ENCODE peak calls at places on chromosomes 11 and 22, in eight cellular contexts. M is nephron progenitor cell, I is HCT116, N is uterus, S is HFFc6, H is fibroblast of mammary gland, G is lower leg skin, F is PC-3. L is an unnamed sample.

GRCh38 chr22:22753526-22754267 is 109.3 kb downstream of the GGTLC2 start:
- DNase-seq in M (peak), I (peak), N (no peak), S (peak), H (peak), G (no peak), F (peak), L (no peak)

GRCh38 chr22:49345896-49346295 is 481.8 kb downstream of the BRD1 start:
- DNase-seq in M (no peak), I (no peak), N (no peak), S (no peak), H (no peak), G (no peak), F (no peak), L (no peak)

GRCh38 chr11:8230178-8230859 is 33.4 kb downstream of the LMO1 start:
- DNase-seq in M (no peak), I (no peak), N (no peak), S (no peak), H (no peak), G (no peak), F (no peak), L (no peak)

GRCh38 chr11:47109882-47110281 is 66.8 kb downstream of the ARFGAP2 start:
- DNase-seq in M (no peak), I (no peak), N (no peak), S (no peak), H (no peak), G (no peak), F (no peak), L (no peak)

GRCh38 chr11:82791779-82792178 is 58.1 kb upstream of the FAM181B start:
- DNase-seq in M (no peak), I (no peak), N (no peak), S (no peak), H (no peak), G (no peak), F (no peak), L (no peak)

GRCh38 chr11:23995891-23996290 is 501.0 kb upstream of the LUZP2 start:
- DNase-seq in M (no peak), I (no peak), N (no peak), S (no peak), H (peak), G (no peak), F (peak), L (no peak)

GRCh38 chr11:93741882-93742226 is 382 bp downstream of the C11orf54 start:
- DNase-seq in M (no peak), I (no peak), N (peak), S (peak), H (peak), G (no peak), F (peak), L (no peak)

GRCh38 chr11:76629133-76629852 is 41.3 kb downstream of the LRRC32 start:
- DNase-seq in M (no peak), I (no peak), N (peak), S (no peak), H (peak), G (peak), F (no peak), L (peak)

GRCh38 chr11:2942447-2942846 is 13.2 kb upstream of the PHLDA2 start:
- DNase-seq in M (no peak), I (no peak), N (no peak), S (no peak), H (no peak), G (no peak), F (no peak), L (no peak)

GRCh38 chr11:74057251-74058151 is 48.6 kb upstream of the UCP3 start:
- DNase-seq in M (no peak), I (peak), N (no peak), S (peak), H (peak), G (no peak), F (peak), L (no peak)

GRCh38 chr11:3841426-3842304 is 906 bp upstream of the RHOG start:
- DNase-seq in M (peak), I (peak), N (peak), S (peak), H (peak), G (peak), F (peak), L (peak)

GRCh38 chr11:88300888-88301477 is 36.6 kb downstream of the CTSC start:
- DNase-seq in M (no peak), I (no peak), N (no peak), S (no peak), H (no peak), G (no peak), F (no peak), L (no peak)

GRCh38 chr11:11038339-11039248 is 180.7 kb upstream of the ZBED5 start:
- DNase-seq in M (no peak), I (no peak), N (no peak), S (no peak), H (no peak), G (no peak), F (no peak), L (no peak)

GRCh38 chr11:119377961-119378667 is 3.4 kb downstream of the USP2 start:
- DNase-seq in M (no peak), I (no peak), N (no peak), S (no peak), H (no peak), G (no peak), F (no peak), L (no peak)

GRCh38 chr22:21926728-21927127 is 25.9 kb downstream of the PPM1F start:
- DNase-seq in M (no peak), I (no peak), N (no peak), S (no peak), H (no peak), G (no peak), F (no peak), L (no peak)

GRCh38 chr22:46028069-46028991 is 51.4 kb upstream of the WNT7B start:
- DNase-seq in M (no peak), I (no peak), N (peak), S (no peak), H (no peak), G (no peak), F (no peak), L (no peak)
- TF ChIP-seq CTCF in M (no peak), I (no peak), N (no peak), S (no peak), H (no peak), G (no peak), F (no peak), L (no peak)

GRCh38 chr11:133249065-133249464 is 283.2 kb downstream of the OPCML start:
- DNase-seq in M (no peak), I (no peak), N (no peak), S (no peak), H (no peak), G (no peak), F (no peak), L (no peak)

GRCh38 chr11:133243832-133244231 is 288.5 kb downstream of the OPCML start:
- DNase-seq in M (no peak), I (no peak), N (no peak), S (no peak), H (no peak), G (no peak), F (no peak), L (no peak)

GRCh38 chr11:133253570-133253969 is 278.7 kb downstream of the OPCML start:
- DNase-seq in M (no peak), I (no peak), N (no peak), S (no peak), H (no peak), G (no peak), F (no peak), L (no peak)

DNA sequence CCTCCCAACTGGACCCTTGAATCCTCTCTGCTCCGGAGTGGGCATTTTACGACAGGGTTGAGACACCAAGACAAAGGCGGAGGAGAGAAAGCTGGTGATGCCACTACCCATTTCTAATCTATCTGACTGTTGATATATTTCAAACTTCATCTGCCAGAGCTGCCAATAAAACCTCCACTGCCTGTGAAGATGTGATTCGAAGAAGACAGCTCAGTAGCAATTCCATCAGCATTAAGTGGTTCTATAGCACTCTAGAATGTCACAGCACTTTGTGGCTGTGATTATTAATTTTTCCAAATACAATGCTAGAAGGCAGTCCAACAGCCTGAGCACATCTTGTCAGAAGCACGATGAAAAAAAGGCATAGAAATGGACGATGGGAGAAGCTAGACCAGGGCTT is 282.8 kb downstream of the OPCML start:
- DNase-seq in M (no peak), I (no peak), N (no peak), S (no peak), H (no peak), G (no peak), F (no peak), L (no peak)
- TF ChIP-seq CTCF in M (no peak), I (no peak), N (no peak), S (no peak), H (no peak), G (no peak), F (no peak), L (no peak)

DNA sequence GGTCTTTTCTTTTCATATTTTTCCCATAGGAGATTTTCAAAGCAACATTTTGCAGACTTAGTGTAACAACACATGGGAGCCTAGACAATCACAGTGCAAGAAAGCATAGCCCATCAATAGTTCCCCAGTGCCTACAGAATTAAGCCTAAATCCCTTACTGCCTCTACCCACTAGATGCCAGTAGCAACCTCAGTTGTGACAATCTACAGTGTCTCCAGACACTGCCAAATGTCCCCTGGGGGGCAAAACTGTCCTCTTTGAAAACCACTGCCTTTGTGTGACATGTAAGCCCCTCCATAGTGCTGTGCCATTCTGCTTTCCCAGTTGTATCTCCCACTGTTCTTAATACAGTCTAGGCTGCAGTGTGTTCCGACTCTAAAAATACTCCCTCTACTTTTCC is 1329.0 kb downstream of the LRRC4C start:
- DNase-seq in M (peak), I (no peak), N (no peak), S (no peak), H (no peak), G (no peak), F (peak), L (no peak)
- TF ChIP-seq CTCF in M (peak), I (no peak), N (no peak), S (no peak), H (no peak), G (no peak), F (peak), L (no peak)

GRCh38 chr11:86372586-86372985 is 2.1 kb upstream of the CCDC81 start:
- DNase-seq in M (no peak), I (no peak), N (no peak), S (no peak), H (no peak), G (no peak), F (no peak), L (no peak)
- TF ChIP-seq CTCF in M (no peak), I (no peak), N (no peak), S (no peak), H (no peak), G (no peak), F (no peak), L (no peak)

DNA sequence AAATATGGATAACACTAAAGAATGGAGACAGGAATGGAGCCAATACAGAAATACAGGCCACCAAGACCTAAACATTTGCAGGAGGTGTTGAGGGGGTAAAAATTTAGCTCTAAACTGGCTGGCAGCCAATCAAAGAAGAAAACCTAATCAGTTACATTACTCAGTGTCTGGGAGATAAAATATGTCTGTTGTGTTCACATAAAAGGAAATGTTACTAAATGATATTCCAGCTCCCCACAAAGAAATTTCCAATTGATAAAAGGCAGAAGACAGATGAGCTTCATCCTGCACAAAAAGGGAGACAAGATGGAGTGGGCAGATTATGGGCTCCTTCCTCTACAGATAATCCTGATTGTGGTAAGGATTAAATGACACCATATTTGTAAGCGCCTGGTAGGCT is 223.6 kb upstream of the BLID start:
- DNase-seq in M (no peak), I (no peak), N (no peak), S (no peak), H (no peak), G (no peak), F (no peak), L (no peak)
- TF ChIP-seq CTCF in M (no peak), I (no peak), N (no peak), S (no peak), H (no peak), G (no peak), F (no peak), L (no peak)